ENCODE peak calls at places on chromosomes 13 and 19, in five cellular contexts. X, S, Y, L and N are unnamed samples.
A peak's percentile ranks its signal among the peaks of the same experiment; 100 is the strongest.

GRCh38 chr13:113939905-113940339 is 34.0 kb downstream of the C13orf46 start:
- DNase-seq in Y (no peak), X (no peak), S (no peak), L (no peak), N (no peak)

GRCh38 chr13:51728972-51729371 is 75.0 kb downstream of the DHRS12 start:
- DNase-seq in Y (no peak), X (no peak), L (peak; percentile 64), S (no peak), N (no peak)

GRCh38 chr13:48749699-48750473 is 96.2 kb downstream of the CYSLTR2 start:
- DNase-seq in Y (peak; percentile 80), X (peak; percentile 88), S (peak; percentile 91), L (peak; percentile 84), N (peak; percentile 58)

GRCh38 chr19:36054733-36055686 is at the start of gene WDR62:
- DNase-seq in S (peak; percentile 94), L (peak; percentile 99), X (peak; percentile 60), Y (peak; percentile 97), N (peak; percentile 92)

GRCh38 chr13:40692946-40693345 is 26.5 kb upstream of the FOXO1 start:
- DNase-seq in X (no peak), Y (no peak), L (no peak), S (no peak), N (no peak)

GRCh38 chr19:8373867-8374813 is 10.2 kb downstream of the ANGPTL4 start:
- DNase-seq in S (no peak), Y (no peak), L (no peak), X (no peak), N (no peak)

GRCh38 chr13:44249439-44249838 is 124.2 kb upstream of the SERP2 start:
- DNase-seq in S (no peak), X (peak; percentile 46), L (peak; percentile 68), Y (no peak), N (no peak)

GRCh38 chr13:35826626-35827254 is 304.4 kb downstream of the DCLK1 start:
- DNase-seq in L (no peak), S (peak; percentile 1), Y (peak; percentile 14), X (no peak), N (no peak)

GRCh38 chr19:2334986-2335846 is 6.7 kb downstream of the SPPL2B start:
- DNase-seq in S (no peak), X (no peak), Y (no peak), L (no peak), N (no peak)

GRCh38 chr13:55155046-55155445 is 1985.7 kb upstream of the PRR20A start:
- DNase-seq in Y (no peak), X (no peak), S (no peak), L (no peak), N (no peak)

GRCh38 chr13:109576331-109576813 is 210.0 kb downstream of the IRS2 start:
- DNase-seq in X (no peak), L (no peak), Y (no peak), S (no peak), N (no peak)

GRCh38 chr13:44342741-44343140 is 30.9 kb upstream of the SERP2 start:
- DNase-seq in L (no peak), X (no peak), S (no peak), Y (no peak), N (no peak)

GRCh38 chr13:44303681-44304432 is 69.8 kb upstream of the SERP2 start:
- DNase-seq in S (peak; percentile 22), X (peak; percentile 89), Y (no peak), L (no peak), N (no peak)